ENCODE peak calls at places on chromosomes 11 and 22, in four cellular contexts. One of them, this sample, is unnamed.

GRCh38 chr11:79488286-79488685 is 47.5 kb upstream of the TENM4 start:
- DNase-seq in GM06990: no peak
- DNase-seq in upper lobe of right lung: no peak
- DNase-seq in psoas muscle: no peak
- DNase-seq in this sample: no peak

GRCh38 chr11:68439355-68440065 is 21.0 kb upstream of the PPP6R3 start:
- DNase-seq in GM06990: no peak
- DNase-seq in upper lobe of right lung: no peak
- DNase-seq in psoas muscle: no peak
- DNase-seq in this sample: no peak

GRCh38 chr11:103673773-103674172 is 362.7 kb upstream of the DDI1 start:
- DNase-seq in GM06990: no peak
- DNase-seq in upper lobe of right lung: no peak
- DNase-seq in psoas muscle: no peak
- DNase-seq in this sample: no peak

GRCh38 chr11:47593934-47594855 is at the start of gene C1QTNF4:
- DNase-seq in GM06990: no peak
- DNase-seq in upper lobe of right lung: no peak
- DNase-seq in psoas muscle: no peak
- DNase-seq in this sample: no peak

GRCh38 chr22:39927544-39927943 is 26.7 kb downstream of the GRAP2 start:
- DNase-seq in GM06990: no peak
- DNase-seq in upper lobe of right lung: no peak
- DNase-seq in psoas muscle: no peak
- DNase-seq in this sample: no peak

GRCh38 chr11:73236879-73237278 is 18.8 kb downstream of the P2RY2 start:
- DNase-seq in GM06990: no peak
- DNase-seq in upper lobe of right lung: peak; percentile 68
- DNase-seq in psoas muscle: peak; percentile 84
- DNase-seq in this sample: peak; percentile 41

GRCh38 chr11:64998690-64999431 is 2.1 kb upstream of the BATF2 start:
- DNase-seq in GM06990: no peak
- DNase-seq in upper lobe of right lung: no peak
- DNase-seq in psoas muscle: no peak
- DNase-seq in this sample: no peak

GRCh38 chr11:104609297-104609696 is 289.0 kb downstream of the CASP12 start:
- DNase-seq in GM06990: no peak
- DNase-seq in upper lobe of right lung: no peak
- DNase-seq in psoas muscle: no peak
- DNase-seq in this sample: no peak

GRCh38 chr11:18692941-18693760 is 5.4 kb upstream of the TMEM86A start:
- DNase-seq in GM06990: no peak
- DNase-seq in upper lobe of right lung: no peak
- DNase-seq in psoas muscle: no peak
- DNase-seq in this sample: no peak

GRCh38 chr11:76885390-76886097 is 24.8 kb downstream of the ACER3 start:
- DNase-seq in GM06990: no peak
- DNase-seq in upper lobe of right lung: peak; percentile 66
- DNase-seq in psoas muscle: no peak
- DNase-seq in this sample: no peak

GRCh38 chr11:128448487-128448886 is 138.9 kb downstream of the ETS1 start:
- DNase-seq in GM06990: no peak
- DNase-seq in upper lobe of right lung: no peak
- DNase-seq in psoas muscle: no peak
- DNase-seq in this sample: peak; percentile 96

GRCh38 chr11:85742873-85743275 is 56.9 kb upstream of the CCDC89 start:
- DNase-seq in GM06990: no peak
- DNase-seq in upper lobe of right lung: no peak
- DNase-seq in psoas muscle: no peak
- DNase-seq in this sample: no peak

GRCh38 chr11:1771273-1771672 is 7.5 kb upstream of the CTSD start:
- DNase-seq in GM06990: no peak
- DNase-seq in upper lobe of right lung: no peak
- DNase-seq in psoas muscle: peak; percentile 44
- DNase-seq in this sample: no peak